ENCODE peak calls at places on chromosomes 2 and 18, in six cellular contexts. Q is activated gamma-delta T cell treated with anti-CD3 and anti-CD28 coated beads, Interleukin-2, amount 50 U/mL, for 16 hours; B is GDM1; G is transverse colon; L is T-helper 2 cell; U is EL. I is an unnamed sample.

GRCh38 chr2:134440336-134440909 is 186.6 kb downstream of the MGAT5 start:
- DNase-seq in Q (no peak), B (no peak), G (no peak), L (no peak), U (no peak), I (no peak)

GRCh38 chr18:11923454-11923853 is 15.3 kb upstream of the MPPE1 start:
- DNase-seq in Q (no peak), B (no peak), G (no peak), L (no peak), U (no peak), I (no peak)

GRCh38 chr2:200863655-200864205 is 728 bp downstream of the CLK1 start:
- DNase-seq in Q (no peak), B (no peak), G (peak), L (no peak), U (peak), I (no peak)

GRCh38 chr2:115908731-115909130 is 1466.3 kb downstream of the DPP10 start:
- DNase-seq in Q (no peak), B (no peak), G (no peak), L (no peak), U (no peak), I (no peak)

GRCh38 chr18:62324355-62324828 is 718 bp upstream of the TNFRSF11A start:
- DNase-seq in Q (no peak), B (no peak), G (no peak), L (no peak), U (no peak), I (no peak)

GRCh38 chr2:172021074-172021931 is 21.6 kb downstream of the METAP1D start:
- DNase-seq in Q (no peak), B (no peak), G (no peak), L (no peak), U (no peak), I (no peak)

GRCh38 chr2:108942231-108943066 is 46.6 kb downstream of the EDAR start:
- DNase-seq in Q (no peak), B (no peak), G (no peak), L (no peak), U (no peak), I (no peak)

GRCh38 chr18:44601447-44601846 is 79.2 kb upstream of the SETBP1 start:
- DNase-seq in Q (no peak), B (no peak), G (no peak), L (no peak), U (peak), I (no peak)

GRCh38 chr18:21997207-21998143 is 171.9 kb upstream of the GATA6 start:
- DNase-seq in Q (no peak), B (peak), G (no peak), L (no peak), U (peak), I (no peak)

GRCh38 chr2:216690451-216691209 is 4.7 kb downstream of the IGFBP5 start:
- DNase-seq in Q (no peak), B (no peak), G (no peak), L (no peak), U (peak), I (no peak)

GRCh38 chr2:100262555-100263320 is 59.6 kb downstream of the LONRF2 start:
- DNase-seq in Q (peak), B (no peak), G (peak), L (peak), U (peak), I (peak)

GRCh38 chr18:49849331-49850217 is 36.2 kb upstream of the ACAA2 start:
- DNase-seq in Q (no peak), B (no peak), G (peak), L (no peak), U (peak), I (peak)

GRCh38 chr2:38940746-38941145 is 51.1 kb downstream of the ARHGEF33 start:
- DNase-seq in Q (no peak), B (no peak), G (no peak), L (no peak), U (no peak), I (no peak)

GRCh38 chr2:109270758-109271305 is 141.8 kb downstream of the SH3RF3 start:
- DNase-seq in Q (no peak), B (no peak), G (peak), L (no peak), U (no peak), I (no peak)